ENCODE peak calls at places on chromosomes 1 and 21, in nine cellular contexts. One of them, this sample, is unnamed.

GRCh38 chr1:75908717-75909152 is 23.5 kb downstream of the ASB17 start:
- DNase-seq in IMR-90: peak; percentile 50
- DNase-seq in mucosa of descending colon: no peak
- DNase-seq in NT2/D1: peak; percentile 75
- DNase-seq in CD8-positive, alpha-beta T cell: no peak
- DNase-seq in esophagus squamous epithelium: no peak
- DNase-seq in H1: peak; percentile 55
- DNase-seq in fibroblast of lung: peak; percentile 33
- DNase-seq in tibial nerve: no peak
- DNase-seq in this sample: no peak

GRCh38 chr1:163655565-163655964 is 333.8 kb downstream of the NUF2 start:
- DNase-seq in IMR-90: no peak
- DNase-seq in mucosa of descending colon: no peak
- DNase-seq in NT2/D1: no peak
- DNase-seq in CD8-positive, alpha-beta T cell: no peak
- DNase-seq in esophagus squamous epithelium: no peak
- DNase-seq in H1: no peak
- DNase-seq in fibroblast of lung: no peak
- DNase-seq in tibial nerve: no peak
- DNase-seq in this sample: no peak

GRCh38 chr1:179229214-179230140 is at the start of gene ABL2:
- DNase-seq in IMR-90: no peak
- DNase-seq in mucosa of descending colon: peak; percentile 68
- DNase-seq in NT2/D1: peak; percentile 35
- DNase-seq in CD8-positive, alpha-beta T cell: peak; percentile 41
- DNase-seq in esophagus squamous epithelium: no peak
- DNase-seq in H1: peak; percentile 79
- DNase-seq in fibroblast of lung: peak; percentile 17
- DNase-seq in tibial nerve: peak; percentile 17
- DNase-seq in this sample: peak; percentile 50

GRCh38 chr1:59128784-59129227 is 168.1 kb upstream of the FGGY start:
- DNase-seq in IMR-90: peak; percentile 44
- DNase-seq in mucosa of descending colon: no peak
- DNase-seq in NT2/D1: no peak
- DNase-seq in CD8-positive, alpha-beta T cell: no peak
- DNase-seq in esophagus squamous epithelium: no peak
- DNase-seq in H1: no peak
- DNase-seq in fibroblast of lung: peak; percentile 95
- DNase-seq in tibial nerve: no peak
- DNase-seq in this sample: no peak

GRCh38 chr1:10891081-10891480 is 94.6 kb upstream of the CASZ1 start:
- DNase-seq in IMR-90: no peak
- DNase-seq in mucosa of descending colon: no peak
- DNase-seq in NT2/D1: no peak
- DNase-seq in CD8-positive, alpha-beta T cell: no peak
- DNase-seq in esophagus squamous epithelium: no peak
- DNase-seq in H1: no peak
- DNase-seq in fibroblast of lung: no peak
- DNase-seq in tibial nerve: no peak
- DNase-seq in this sample: no peak

GRCh38 chr1:1433804-1434130 is 1.7 kb upstream of the VWA1 start:
- DNase-seq in IMR-90: peak; percentile 39
- DNase-seq in mucosa of descending colon: peak; percentile 63
- DNase-seq in NT2/D1: no peak
- DNase-seq in CD8-positive, alpha-beta T cell: no peak
- DNase-seq in esophagus squamous epithelium: no peak
- DNase-seq in H1: no peak
- DNase-seq in fibroblast of lung: peak; percentile 79
- DNase-seq in tibial nerve: no peak
- DNase-seq in this sample: no peak

GRCh38 chr1:3963554-3963953 is 63.5 kb upstream of the C1orf174 start:
- DNase-seq in IMR-90: no peak
- DNase-seq in mucosa of descending colon: no peak
- DNase-seq in NT2/D1: no peak
- DNase-seq in CD8-positive, alpha-beta T cell: no peak
- DNase-seq in esophagus squamous epithelium: no peak
- DNase-seq in H1: no peak
- DNase-seq in fibroblast of lung: no peak
- DNase-seq in tibial nerve: no peak
- DNase-seq in this sample: no peak

GRCh38 chr1:199272690-199273089 is 633.9 kb downstream of the PTPRC start:
- DNase-seq in IMR-90: peak; percentile 94
- DNase-seq in mucosa of descending colon: no peak
- DNase-seq in NT2/D1: no peak
- DNase-seq in CD8-positive, alpha-beta T cell: no peak
- DNase-seq in esophagus squamous epithelium: no peak
- DNase-seq in H1: no peak
- DNase-seq in fibroblast of lung: peak; percentile 99
- DNase-seq in tibial nerve: no peak
- DNase-seq in this sample: no peak

GRCh38 chr1:212884592-212884991 is 26.5 kb downstream of the FLVCR1 start:
- DNase-seq in IMR-90: no peak
- DNase-seq in mucosa of descending colon: no peak
- DNase-seq in NT2/D1: no peak
- DNase-seq in CD8-positive, alpha-beta T cell: no peak
- DNase-seq in esophagus squamous epithelium: no peak
- DNase-seq in H1: no peak
- DNase-seq in fibroblast of lung: no peak
- DNase-seq in tibial nerve: no peak
- DNase-seq in this sample: no peak

GRCh38 chr1:15616704-15617172 is 520 bp upstream of the DDI2 start:
- DNase-seq in IMR-90: peak; percentile 45
- DNase-seq in mucosa of descending colon: no peak
- DNase-seq in NT2/D1: no peak
- DNase-seq in CD8-positive, alpha-beta T cell: no peak
- DNase-seq in esophagus squamous epithelium: no peak
- DNase-seq in H1: no peak
- DNase-seq in fibroblast of lung: peak; percentile 66
- DNase-seq in tibial nerve: no peak
- DNase-seq in this sample: no peak

GRCh38 chr1:114002492-114003290 is 23.4 kb downstream of the OLFML3 start:
- DNase-seq in IMR-90: no peak
- DNase-seq in mucosa of descending colon: no peak
- DNase-seq in NT2/D1: no peak
- DNase-seq in CD8-positive, alpha-beta T cell: no peak
- DNase-seq in esophagus squamous epithelium: no peak
- DNase-seq in H1: no peak
- DNase-seq in fibroblast of lung: no peak
- DNase-seq in tibial nerve: no peak
- DNase-seq in this sample: no peak

GRCh38 chr1:81174052-81174451 is 626.7 kb upstream of the ADGRL2 start:
- DNase-seq in IMR-90: peak; percentile 41
- DNase-seq in mucosa of descending colon: no peak
- DNase-seq in NT2/D1: no peak
- DNase-seq in CD8-positive, alpha-beta T cell: no peak
- DNase-seq in esophagus squamous epithelium: no peak
- DNase-seq in H1: no peak
- DNase-seq in fibroblast of lung: peak; percentile 18
- DNase-seq in tibial nerve: no peak
- DNase-seq in this sample: no peak

GRCh38 chr21:26776320-26777021 is 68.7 kb downstream of the ADAMTS1 start:
- DNase-seq in IMR-90: peak; percentile 68
- DNase-seq in mucosa of descending colon: no peak
- DNase-seq in NT2/D1: no peak
- DNase-seq in CD8-positive, alpha-beta T cell: no peak
- DNase-seq in esophagus squamous epithelium: no peak
- DNase-seq in H1: no peak
- DNase-seq in fibroblast of lung: peak; percentile 37
- DNase-seq in tibial nerve: no peak
- DNase-seq in this sample: no peak

GRCh38 chr1:2108213-2108876 is 58.1 kb downstream of the PRKCZ start:
- DNase-seq in IMR-90: peak; percentile 49
- DNase-seq in mucosa of descending colon: peak; percentile 21
- DNase-seq in NT2/D1: peak; percentile 54
- DNase-seq in CD8-positive, alpha-beta T cell: no peak
- DNase-seq in esophagus squamous epithelium: no peak
- DNase-seq in H1: peak; percentile 82
- DNase-seq in fibroblast of lung: peak; percentile 31
- DNase-seq in tibial nerve: no peak
- DNase-seq in this sample: no peak

GRCh38 chr1:208682664-208683013 is 438.5 kb upstream of the PLXNA2 start:
- DNase-seq in IMR-90: no peak
- DNase-seq in mucosa of descending colon: peak; percentile 49
- DNase-seq in NT2/D1: no peak
- DNase-seq in CD8-positive, alpha-beta T cell: no peak
- DNase-seq in esophagus squamous epithelium: no peak
- DNase-seq in H1: no peak
- DNase-seq in fibroblast of lung: no peak
- DNase-seq in tibial nerve: no peak
- DNase-seq in this sample: no peak

GRCh38 chr1:39737546-39738169 is 1.0 kb upstream of the PPIE start:
- DNase-seq in IMR-90: peak; percentile 79
- DNase-seq in mucosa of descending colon: no peak
- DNase-seq in NT2/D1: no peak
- DNase-seq in CD8-positive, alpha-beta T cell: no peak
- DNase-seq in esophagus squamous epithelium: no peak
- DNase-seq in H1: no peak
- DNase-seq in fibroblast of lung: peak; percentile 39
- DNase-seq in tibial nerve: no peak
- DNase-seq in this sample: no peak

DNA sequence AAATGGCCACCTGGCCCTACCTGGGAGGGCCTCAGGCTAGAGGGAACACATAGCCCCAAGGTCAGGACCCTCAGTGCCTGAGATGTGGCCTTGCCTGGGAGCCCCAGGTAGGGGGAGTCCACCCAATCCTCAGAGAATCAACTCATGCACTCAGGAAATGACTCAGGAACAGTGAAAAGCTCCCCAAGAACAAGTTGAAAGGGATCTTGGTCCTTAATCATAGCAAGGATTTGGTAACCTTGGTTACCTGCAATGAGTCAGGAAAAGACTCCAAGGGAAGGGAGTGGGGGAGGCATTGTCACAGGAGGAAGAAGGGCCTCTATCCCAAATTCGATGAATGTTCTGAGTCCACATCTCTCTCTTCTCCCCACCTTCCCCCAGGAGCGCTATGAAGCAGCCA is 17.0 kb downstream of the MAP7D1 start:
- DNase-seq in IMR-90: peak; percentile 86
- DNase-seq in mucosa of descending colon: no peak
- DNase-seq in NT2/D1: no peak
- DNase-seq in CD8-positive, alpha-beta T cell: no peak
- DNase-seq in esophagus squamous epithelium: no peak
- DNase-seq in H1: no peak
- DNase-seq in fibroblast of lung: peak; percentile 89
- DNase-seq in tibial nerve: no peak
- DNase-seq in this sample: no peak
- H3K4me1 ChIP-seq in IMR-90: peaks cover 6% of the 10 kb centered on the region
- H3K4me1 ChIP-seq in mucosa of descending colon: peaks cover 4% of the 10 kb centered on the region
- H3K4me1 ChIP-seq in NT2/D1: peaks cover 28% of the 10 kb centered on the region
- H3K4me1 ChIP-seq in CD8-positive, alpha-beta T cell: no peaks in the 10 kb centered on the region
- H3K4me1 ChIP-seq in esophagus squamous epithelium: peaks cover 82% of the 10 kb centered on the region
- H3K4me1 ChIP-seq in H1: peaks cover 26% of the 10 kb centered on the region
- H3K4me1 ChIP-seq in fibroblast of lung: peaks cover 6% of the 10 kb centered on the region
- H3K4me1 ChIP-seq in tibial nerve: peaks cover 32% of the 10 kb centered on the region
- H3K4me1 ChIP-seq in this sample: no peaks in the 10 kb centered on the region

GRCh38 chr1:173823776-173824314 is 628 bp upstream of the DARS2 start:
- DNase-seq in IMR-90: peak; percentile 20
- DNase-seq in mucosa of descending colon: no peak
- DNase-seq in NT2/D1: no peak
- DNase-seq in CD8-positive, alpha-beta T cell: no peak
- DNase-seq in esophagus squamous epithelium: no peak
- DNase-seq in H1: no peak
- DNase-seq in fibroblast of lung: no peak
- DNase-seq in tibial nerve: no peak
- DNase-seq in this sample: no peak
- H3K4me3 ChIP-seq in IMR-90: peak overlapping the region; percentile 65
- H3K4me3 ChIP-seq in mucosa of descending colon: peak overlapping the region; percentile 38
- H3K4me3 ChIP-seq in NT2/D1: peak overlapping the region; percentile 96
- H3K4me3 ChIP-seq in CD8-positive, alpha-beta T cell: peak overlapping the region; percentile 97
- H3K4me3 ChIP-seq in esophagus squamous epithelium: peak overlapping the region; percentile 72
- H3K4me3 ChIP-seq in H1: peak overlapping the region; percentile 96
- H3K4me3 ChIP-seq in fibroblast of lung: peak overlapping the region; percentile 60
- H3K4me3 ChIP-seq in tibial nerve: peak overlapping the region; percentile 85
- H3K4me3 ChIP-seq in this sample: peak overlapping the region; percentile 95

GRCh38 chr1:156247460-156248322 is at the start of gene PAQR6:
- DNase-seq in IMR-90: no peak
- DNase-seq in mucosa of descending colon: no peak
- DNase-seq in NT2/D1: no peak
- DNase-seq in CD8-positive, alpha-beta T cell: no peak
- DNase-seq in esophagus squamous epithelium: no peak
- DNase-seq in H1: peak; percentile 64
- DNase-seq in fibroblast of lung: no peak
- DNase-seq in tibial nerve: no peak
- DNase-seq in this sample: no peak

GRCh38 chr1:156248323-156248683 is 447 bp upstream of the PAQR6 start:
- DNase-seq in IMR-90: no peak
- DNase-seq in mucosa of descending colon: no peak
- DNase-seq in NT2/D1: no peak
- DNase-seq in CD8-positive, alpha-beta T cell: no peak
- DNase-seq in esophagus squamous epithelium: no peak
- DNase-seq in H1: no peak
- DNase-seq in fibroblast of lung: no peak
- DNase-seq in tibial nerve: no peak
- DNase-seq in this sample: no peak

GRCh38 chr1:156246762-156247459 is 945 bp downstream of the PAQR6 start:
- DNase-seq in IMR-90: no peak
- DNase-seq in mucosa of descending colon: no peak
- DNase-seq in NT2/D1: no peak
- DNase-seq in CD8-positive, alpha-beta T cell: no peak
- DNase-seq in esophagus squamous epithelium: no peak
- DNase-seq in H1: peak; percentile 63
- DNase-seq in fibroblast of lung: no peak
- DNase-seq in tibial nerve: no peak
- DNase-seq in this sample: no peak

GRCh38 chr1:156251527-156251926 is 3.7 kb upstream of the PAQR6 start:
- DNase-seq in IMR-90: no peak
- DNase-seq in mucosa of descending colon: no peak
- DNase-seq in NT2/D1: no peak
- DNase-seq in CD8-positive, alpha-beta T cell: no peak
- DNase-seq in esophagus squamous epithelium: no peak
- DNase-seq in H1: no peak
- DNase-seq in fibroblast of lung: no peak
- DNase-seq in tibial nerve: no peak
- DNase-seq in this sample: no peak

GRCh38 chr1:156249593-156249992 is 1.7 kb upstream of the PAQR6 start:
- DNase-seq in IMR-90: no peak
- DNase-seq in mucosa of descending colon: no peak
- DNase-seq in NT2/D1: no peak
- DNase-seq in CD8-positive, alpha-beta T cell: no peak
- DNase-seq in esophagus squamous epithelium: no peak
- DNase-seq in H1: no peak
- DNase-seq in fibroblast of lung: no peak
- DNase-seq in tibial nerve: no peak
- DNase-seq in this sample: no peak
- H3K4me1 ChIP-seq in IMR-90: peaks cover 2% of the 10 kb centered on the region
- H3K4me1 ChIP-seq in mucosa of descending colon: peaks cover 16% of the 10 kb centered on the region
- H3K4me1 ChIP-seq in NT2/D1: peaks cover 47% of the 10 kb centered on the region
- H3K4me1 ChIP-seq in CD8-positive, alpha-beta T cell: peaks cover 17% of the 10 kb centered on the region
- H3K4me1 ChIP-seq in esophagus squamous epithelium: peaks cover 50% of the 10 kb centered on the region
- H3K4me1 ChIP-seq in H1: peaks cover 14% of the 10 kb centered on the region
- H3K4me1 ChIP-seq in fibroblast of lung: peaks cover 3% of the 10 kb centered on the region
- H3K4me1 ChIP-seq in tibial nerve: peaks cover 71% of the 10 kb centered on the region
- H3K4me1 ChIP-seq in this sample: peaks cover 28% of the 10 kb centered on the region

DNA sequence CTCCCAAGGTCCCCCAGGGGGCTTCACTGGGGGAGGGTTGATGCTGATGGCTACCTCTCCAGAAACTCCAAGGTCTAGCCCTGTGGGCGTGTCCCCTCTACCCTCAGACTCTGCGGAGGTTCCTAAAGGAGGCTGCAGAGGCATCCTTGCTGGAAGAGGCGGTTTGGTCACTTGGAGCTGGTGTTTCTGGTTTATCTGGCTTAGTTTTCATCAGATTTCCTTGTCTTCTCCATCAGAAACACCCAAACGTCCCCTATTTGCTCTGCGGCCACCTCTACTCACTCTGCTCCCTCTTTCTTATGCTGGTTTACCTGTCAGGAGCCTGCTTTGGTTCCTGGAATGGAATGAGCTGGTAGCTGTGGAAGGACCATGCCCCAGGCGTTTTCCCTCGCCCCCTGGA is 2.5 kb downstream of the PKP1 start:
- DNase-seq in IMR-90: no peak
- DNase-seq in mucosa of descending colon: no peak
- DNase-seq in NT2/D1: no peak
- DNase-seq in CD8-positive, alpha-beta T cell: no peak
- DNase-seq in esophagus squamous epithelium: no peak
- DNase-seq in H1: no peak
- DNase-seq in fibroblast of lung: no peak
- DNase-seq in tibial nerve: no peak
- DNase-seq in this sample: no peak
- H3K4me3 ChIP-seq in IMR-90: no peak overlapping the region
- H3K4me3 ChIP-seq in mucosa of descending colon: no peak overlapping the region
- H3K4me3 ChIP-seq in NT2/D1: no peak overlapping the region
- H3K4me3 ChIP-seq in CD8-positive, alpha-beta T cell: no peak overlapping the region
- H3K4me3 ChIP-seq in esophagus squamous epithelium: peak overlapping the region; percentile 64
- H3K4me3 ChIP-seq in H1: no peak overlapping the region
- H3K4me3 ChIP-seq in fibroblast of lung: no peak overlapping the region
- H3K4me3 ChIP-seq in tibial nerve: no peak overlapping the region
- H3K4me3 ChIP-seq in this sample: no peak overlapping the region

This sample was measured in CD4-positive, alpha-beta memory T cell.